ENCODE peak calls at places on chromosomes 5 and 9, in ten cellular contexts. Q is SJSA1, S is esophagus muscularis mucosa, U is cardiac septum, R is Right ventricle myocardium superior, C is pancreas, A is cerebellar cortex, V is BE2C, O is foreskin fibroblast, G is HEK293T. P is an unnamed sample.

GRCh38 chr5:172113036-172113435 is 75.0 kb downstream of the STK10 start:
- DNase-seq in V (no peak), A (peak; percentile 25), G (no peak), Q (no peak), S (no peak), R (no peak), O (no peak), U (no peak), C (no peak), P (no peak)

GRCh38 chr9:124137009-124137943 is 120.5 kb upstream of the NEK6 start:
- DNase-seq in Q (no peak), C (no peak), R (peak; percentile 51), U (no peak), G (no peak), S (no peak), A (no peak), O (no peak), V (no peak), P (no peak)

GRCh38 chr9:123338710-123339665 is 17.0 kb upstream of the CRB2 start:
- DNase-seq in G (no peak), C (no peak), U (no peak), O (no peak), A (no peak), R (peak; percentile 58), S (no peak), V (no peak), Q (no peak), P (no peak)

GRCh38 chr5:95543017-95543705 is 11.6 kb downstream of the SKIC3 start:
- DNase-seq in V (no peak), G (no peak), U (no peak), O (no peak), C (no peak), S (no peak), Q (no peak), R (no peak), A (no peak), P (no peak)

GRCh38 chr9:127931092-127931881 is 710 bp upstream of the PIP5KL1 start:
- DNase-seq in R (no peak), G (peak; percentile 34), V (peak; percentile 52), Q (peak; percentile 74), U (no peak), S (no peak), O (peak; percentile 63), C (no peak), A (no peak), P (no peak)

GRCh38 chr9:70113403-70114022 is 69.9 kb downstream of the MAMDC2 start:
- DNase-seq in G (peak; percentile 71), A (peak; percentile 53), C (peak; percentile 54), Q (peak; percentile 46), R (peak; percentile 70), V (peak; percentile 64), S (no peak), O (peak; percentile 58), U (no peak), P (peak; percentile 66)

GRCh38 chr9:100350188-100350587 is 2.6 kb downstream of the TEX10 start:
- DNase-seq in V (no peak), S (no peak), O (no peak), U (no peak), A (no peak), R (no peak), G (no peak), Q (no peak), C (no peak), P (no peak)

GRCh38 chr5:140189977-140190867 is 15.2 kb downstream of the CYSTM1 start:
- DNase-seq in U (no peak), C (no peak), Q (no peak), O (no peak), V (no peak), A (no peak), S (no peak), R (no peak), G (no peak), P (no peak)

GRCh38 chr9:84669293-84670105 is at the start of gene NTRK2:
- DNase-seq in Q (peak; percentile 12), A (peak; percentile 75), O (no peak), R (peak; percentile 66), V (no peak), C (peak; percentile 15), G (peak; percentile 55), S (no peak), U (no peak), P (peak; percentile 35)

GRCh38 chr5:152505442-152506042 is 100.5 kb upstream of the NMUR2 start:
- DNase-seq in G (peak; percentile 41), U (no peak), O (peak; percentile 12), R (no peak), A (peak; percentile 87), Q (peak; percentile 27), C (peak; percentile 19), S (no peak), V (peak; percentile 45), P (peak; percentile 74)

GRCh38 chr5:133257977-133258376 is 206.2 kb downstream of the HSPA4 start:
- DNase-seq in R (no peak), U (no peak), O (no peak), A (no peak), C (no peak), G (no peak), S (no peak), Q (no peak), V (no peak), P (no peak)

GRCh38 chr5:80597500-80597899 is 27.4 kb upstream of the ANKRD34B start:
- DNase-seq in S (no peak), C (no peak), G (no peak), Q (no peak), O (no peak), A (no peak), R (no peak), V (no peak), U (no peak), P (no peak)

GRCh38 chr9:95346021-95346420 is 28.5 kb upstream of the FANCC start:
- DNase-seq in V (no peak), U (no peak), G (no peak), Q (no peak), C (no peak), O (no peak), S (no peak), R (no peak), A (no peak), P (no peak)

GRCh38 chr9:133371261-133371711 is 4.6 kb downstream of the SURF4 start:
- DNase-seq in R (no peak), C (no peak), G (no peak), O (no peak), V (no peak), U (no peak), A (no peak), Q (no peak), S (no peak), P (no peak)

GRCh38 chr9:14131353-14132088 is 182.4 kb downstream of the NFIB start:
- DNase-seq in U (no peak), R (no peak), S (no peak), A (no peak), Q (no peak), G (no peak), O (no peak), C (no peak), V (peak; percentile 23), P (no peak)

GRCh38 chr9:105416840-105417239 is 31.0 kb upstream of the FSD1L start:
- DNase-seq in U (no peak), R (no peak), Q (no peak), S (no peak), V (no peak), O (no peak), A (no peak), G (no peak), C (no peak), P (no peak)

GRCh38 chr9:35996358-35996970 is 38.5 kb upstream of the OR2S2 start:
- DNase-seq in G (no peak), R (no peak), O (peak; percentile 32), Q (no peak), C (no peak), A (no peak), U (no peak), S (peak; percentile 66), V (no peak), P (no peak)

GRCh38 chr9:91120200-91120599 is 241.5 kb downstream of the AUH start:
- DNase-seq in Q (no peak), V (no peak), U (no peak), S (no peak), O (no peak), R (no peak), A (no peak), G (no peak), C (no peak), P (no peak)

GRCh38 chr5:129460121-129460950 is at the start of gene ADAMTS19:
- DNase-seq in A (no peak), Q (peak; percentile 16), V (peak; percentile 85), S (no peak), R (peak; percentile 49), C (peak; percentile 17), O (peak; percentile 56), U (no peak), G (peak; percentile 69), P (no peak)

GRCh38 chr5:143017992-143018391 is 247.8 kb downstream of the ARHGAP26 start:
- DNase-seq in Q (no peak), C (no peak), O (no peak), U (no peak), V (no peak), A (no peak), R (no peak), G (no peak), S (no peak), P (no peak)

GRCh38 chr5:176762489-176762888 is 47.9 kb upstream of the UNC5A start:
- DNase-seq in V (no peak), G (no peak), Q (no peak), C (no peak), O (no peak), S (peak; percentile 17), U (no peak), R (no peak), A (no peak), P (no peak)

GRCh38 chr9:127388856-127389238 is 8.1 kb upstream of the SLC2A8 start:
- DNase-seq in S (no peak), C (no peak), O (no peak), G (no peak), Q (no peak), R (no peak), V (no peak), U (peak; percentile 29), A (no peak), P (no peak)

GRCh38 chr5:181138258-181138657 is 7.3 kb upstream of the OR2V1 start:
- DNase-seq in C (no peak), A (no peak), U (no peak), G (no peak), R (no peak), V (no peak), S (no peak), O (no peak), Q (no peak), P (no peak)

GRCh38 chr9:127706836-127707241 is at the start of gene CFAP157:
- DNase-seq in G (no peak), Q (no peak), A (no peak), U (no peak), C (no peak), O (no peak), R (no peak), S (no peak), V (no peak), P (no peak)

GRCh38 chr5:158153508-158153907 is 294.6 kb upstream of the CLINT1 start:
- DNase-seq in G (no peak), V (no peak), A (no peak), U (no peak), S (no peak), C (no peak), O (no peak), R (no peak), Q (no peak), P (no peak)

GRCh38 chr9:6630502-6631206 is 14.9 kb downstream of the GLDC start:
- DNase-seq in G (no peak), U (no peak), V (no peak), R (no peak), S (no peak), C (no peak), Q (no peak), A (no peak), O (no peak), P (no peak)